ENCODE peak calls at places on chromosomes 16 and 17, in five cellular contexts. E, R, O, A and J are unnamed samples.

GRCh38 chr16:68514511-68514910 is 24.6 kb upstream of the ZFP90 start:
- DNase-seq in R (no peak), O (no peak), A (no peak), E (no peak), J (no peak)

GRCh38 chr17:80825471-80826345 is 165.9 kb upstream of the CHMP6 start:
- DNase-seq in O (peak), E (no peak), A (no peak), R (no peak), J (no peak)

GRCh38 chr17:58534331-58534730 is 19.9 kb upstream of the MTMR4 start:
- DNase-seq in O (no peak), R (no peak), E (no peak), A (no peak), J (no peak)

GRCh38 chr16:48384305-48384981 is 770 bp downstream of the SIAH1 start:
- DNase-seq in R (peak), A (peak), E (peak), O (peak), J (peak)

GRCh38 chr16:11781773-11782172 is 15.3 kb downstream of the ZC3H7A start:
- DNase-seq in E (no peak), R (peak), O (no peak), A (no peak), J (no peak)

GRCh38 chr17:29138184-29138955 is 41.8 kb downstream of the MYO18A start:
- DNase-seq in R (no peak), O (no peak), A (no peak), E (no peak), J (no peak)

GRCh38 chr17:36755586-36755985 is 154.2 kb downstream of the MRM1 start:
- DNase-seq in A (peak), E (peak), O (peak), R (no peak), J (no peak)

GRCh38 chr17:19382581-19383444 is 4.2 kb downstream of the MFAP4 start:
- DNase-seq in A (no peak), E (no peak), R (no peak), O (no peak), J (no peak)

GRCh38 chr16:4016648-4017047 is 99.6 kb downstream of the ADCY9 start:
- DNase-seq in A (no peak), E (no peak), O (peak), R (no peak), J (no peak)

GRCh38 chr16:646679-647172 is 2.4 kb upstream of the WDR90 start:
- DNase-seq in E (no peak), A (no peak), R (no peak), O (no peak), J (no peak)

GRCh38 chr16:2779151-2779920 is 2.3 kb upstream of the ELOB start:
- DNase-seq in O (no peak), A (no peak), R (no peak), E (peak), J (no peak)

GRCh38 chr16:49503242-49504022 is 129.8 kb downstream of the C16orf78 start:
- DNase-seq in R (no peak), A (no peak), O (no peak), E (no peak), J (no peak)

GRCh38 chr17:83193336-83194188 is 114.2 kb downstream of the METRNL start:
- DNase-seq in E (no peak), A (no peak), O (no peak), R (no peak), J (no peak)

GRCh38 chr16:2339521-2340484 is 725 bp downstream of the ABCA3 start:
- DNase-seq in R (peak), E (peak), A (peak), O (peak), J (peak)

GRCh38 chr17:80645706-80646325 is 101.2 kb downstream of the RPTOR start:
- DNase-seq in A (no peak), E (no peak), O (no peak), R (no peak), J (no peak)

GRCh38 chr17:46264456-46265198 is 30.3 kb upstream of the LRRC37A start:
- DNase-seq in A (no peak), O (peak), E (peak), R (peak), J (no peak)

GRCh38 chr17:312476-313148 is 40.0 kb downstream of the RPH3AL start:
- DNase-seq in A (no peak), O (no peak), E (no peak), R (no peak), J (no peak)

GRCh38 chr16:53091508-53092211 is 36.9 kb downstream of the CHD9 start:
- DNase-seq in O (peak), E (peak), A (no peak), R (peak), J (peak)

GRCh38 chr16:48965391-48965790 is 316.2 kb downstream of the CBLN1 start:
- DNase-seq in A (no peak), O (no peak), E (no peak), R (peak), J (no peak)

GRCh38 chr17:79220201-79220714 is 145.6 kb downstream of the ENGASE start:
- DNase-seq in O (no peak), A (no peak), E (peak), R (no peak), J (peak)

GRCh38 chr17:74085434-74085833 is 118.0 kb upstream of the RPL38 start:
- DNase-seq in R (no peak), A (peak), E (peak), O (no peak), J (no peak)

GRCh38 chr17:57892146-57892819 is 42.4 kb upstream of the MRPS23 start:
- DNase-seq in O (peak), A (peak), E (peak), R (peak), J (peak)

DNA sequence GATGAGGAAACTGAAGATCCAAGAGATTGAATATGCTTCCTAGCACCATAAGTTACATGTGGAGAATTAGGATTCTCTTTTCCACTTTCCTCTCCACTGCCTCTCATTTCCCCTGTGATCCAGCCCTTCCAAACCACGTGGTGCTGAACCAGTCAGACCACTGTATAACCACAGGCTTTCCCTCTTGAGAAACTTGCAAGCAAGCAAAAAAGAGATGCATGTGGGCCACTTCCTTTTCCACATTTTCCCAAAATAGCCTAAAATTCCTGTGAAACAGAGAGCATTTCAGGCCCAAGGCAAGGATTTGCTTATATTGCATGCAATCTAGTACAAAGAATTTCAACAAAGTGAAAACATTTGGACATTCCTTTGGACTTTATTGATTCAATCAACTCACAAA is 59.3 kb upstream of the KSR1 start:
- DNase-seq in A (no peak), E (no peak), O (peak), R (peak), J (no peak)
- H2BK12ac ChIP-seq in A (no peak), E (no peak), O (no peak), R (no peak), J (no peak)

GRCh38 chr16:54400261-54400660 is 113.7 kb upstream of the IRX3 start:
- DNase-seq in R (no peak), A (no peak), O (no peak), E (no peak), J (no peak)
- H3K4ac ChIP-seq in R (no peak), A (no peak), O (no peak), E (no peak), J (no peak)

DNA sequence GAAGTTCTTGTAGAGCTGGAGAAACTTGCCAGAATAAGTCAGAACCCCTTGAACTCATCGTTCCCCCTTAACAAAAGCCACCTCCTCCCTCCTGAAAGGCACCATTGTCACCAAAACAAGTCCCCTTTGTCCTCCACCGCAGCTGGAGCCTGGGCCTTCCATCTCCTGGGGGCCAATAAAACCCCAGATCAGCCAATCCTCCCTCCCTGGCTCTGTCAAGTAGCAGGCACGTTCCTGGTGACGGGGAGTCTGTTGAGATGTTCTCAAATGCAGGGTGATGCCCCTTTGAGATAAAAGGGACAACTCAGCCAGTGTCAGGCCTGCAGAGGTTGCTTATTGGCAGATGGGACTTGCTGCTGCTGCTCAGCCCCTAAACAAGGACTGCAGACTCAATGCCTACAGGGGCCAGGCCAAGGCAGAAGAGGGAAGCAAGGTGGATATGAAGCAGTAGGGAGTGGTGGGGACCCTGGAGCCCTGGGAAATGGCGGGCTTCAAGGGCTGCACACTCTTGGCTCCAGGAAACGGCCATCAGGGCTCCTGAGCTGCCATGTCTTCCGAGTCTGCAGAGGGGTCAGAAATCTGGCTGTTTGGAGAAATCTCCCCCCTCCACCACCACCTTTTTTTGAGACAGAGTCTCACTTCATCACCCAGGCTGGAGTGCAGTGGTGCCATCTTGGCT is 169.0 kb downstream of the KATNIP start:
- DNase-seq in A (no peak), R (no peak), O (no peak), E (no peak), J (peak)
- H2AK5ac ChIP-seq in A (no peak), R (no peak), O (no peak), E (no peak), J (no peak)

GRCh38 chr16:28951410-28951943 is 740 bp downstream of the NFATC2IP start:
- DNase-seq in E (peak), R (no peak), O (peak), A (no peak), J (no peak)
- H2BK12ac ChIP-seq in E (no peak), R (no peak), O (no peak), A (no peak), J (no peak)